ENCODE peak calls at places on chromosome 11, in nine cellular contexts. S is NCI-H1105 treated with DMSO at 0.1 percent for 48 hours; F is EL; K is A172; O is NCI-H69; C is NAMALWA; U is cardiac fibroblast; E is CD8-positive, alpha-beta memory T cell; I is NB4. M is an unnamed sample.

GRCh38 chr11:73230931-73231330 is 12.8 kb downstream of the P2RY2 start:
- DNase-seq in O (no peak), S (no peak), K (no peak), U (no peak), E (no peak), C (no peak), I (no peak), F (no peak), M (no peak)

GRCh38 chr11:14529933-14530332 is 9.7 kb upstream of the PSMA1 start:
- DNase-seq in O (no peak), I (no peak), U (no peak), F (no peak), C (no peak), E (no peak), S (no peak), K (no peak), M (no peak)

GRCh38 chr11:93740031-93740801 is 1.1 kb downstream of the TAF1D start:
- DNase-seq in K (no peak), F (peak; percentile 76), S (no peak), C (peak; percentile 50), I (peak; percentile 69), O (peak; percentile 59), E (peak; percentile 28), U (peak; percentile 72), M (peak; percentile 91)

GRCh38 chr11:3014314-3014938 is 22.3 kb upstream of the NAP1L4 start:
- DNase-seq in C (no peak), I (no peak), U (no peak), O (no peak), S (no peak), E (peak; percentile 95), F (no peak), K (no peak), M (no peak)

GRCh38 chr11:102456381-102456780 is 3.8 kb upstream of the TMEM123 start:
- DNase-seq in I (peak; percentile 75), E (no peak), F (no peak), U (peak; percentile 55), S (no peak), K (no peak), C (no peak), O (no peak), M (no peak)

GRCh38 chr11:86068138-86068861 is 584 bp downstream of the PICALM start:
- DNase-seq in I (peak; percentile 67), O (peak; percentile 90), C (peak; percentile 77), F (peak; percentile 46), E (peak; percentile 44), K (peak; percentile 40), U (peak; percentile 43), S (peak; percentile 45), M (peak; percentile 96)

GRCh38 chr11:59807047-59807446 is 3.5 kb downstream of the MRPL16 start:
- DNase-seq in K (no peak), I (no peak), E (no peak), O (no peak), S (no peak), F (no peak), U (no peak), C (no peak), M (no peak)

GRCh38 chr11:112997829-112998228 is 36.6 kb downstream of the NCAM1 start:
- DNase-seq in F (no peak), E (no peak), O (peak; percentile 71), U (no peak), K (no peak), S (no peak), C (no peak), I (no peak), M (no peak)